ENCODE peak calls at places on chromosome 20, in eight cellular contexts. One of them, this sample, is unnamed.

GRCh38 chr20:45087115-45087785 is 13.7 kb downstream of the KCNS1 start:
- DNase-seq in body of pancreas: no peak
- DNase-seq in choroid plexus epithelial cell: no peak
- DNase-seq in fibroblast of mammary gland: no peak
- DNase-seq in left ventricle myocardium inferior: no peak
- DNase-seq in ovary: no peak
- DNase-seq in cardiac muscle cell: no peak
- DNase-seq in fibroblast of pulmonary artery: no peak
- DNase-seq in this sample: no peak

GRCh38 chr20:519999-520398 is 23.6 kb downstream of the CSNK2A1 start:
- DNase-seq in body of pancreas: no peak
- DNase-seq in choroid plexus epithelial cell: no peak
- DNase-seq in fibroblast of mammary gland: no peak
- DNase-seq in left ventricle myocardium inferior: no peak
- DNase-seq in ovary: no peak
- DNase-seq in cardiac muscle cell: no peak
- DNase-seq in fibroblast of pulmonary artery: no peak
- DNase-seq in this sample: no peak

GRCh38 chr20:48702388-48703041 is 125.3 kb downstream of the PREX1 start:
- DNase-seq in body of pancreas: no peak
- DNase-seq in choroid plexus epithelial cell: no peak
- DNase-seq in fibroblast of mammary gland: no peak
- DNase-seq in left ventricle myocardium inferior: no peak
- DNase-seq in ovary: no peak
- DNase-seq in cardiac muscle cell: no peak
- DNase-seq in fibroblast of pulmonary artery: no peak
- DNase-seq in this sample: no peak

GRCh38 chr20:18743665-18744440 is 69.7 kb upstream of the SCP2D1 start:
- DNase-seq in body of pancreas: no peak
- DNase-seq in choroid plexus epithelial cell: no peak
- DNase-seq in fibroblast of mammary gland: peak; percentile 46
- DNase-seq in left ventricle myocardium inferior: no peak
- DNase-seq in ovary: no peak
- DNase-seq in cardiac muscle cell: no peak
- DNase-seq in fibroblast of pulmonary artery: no peak
- DNase-seq in this sample: no peak

GRCh38 chr20:688809-689208 is 13.2 kb upstream of the SCRT2 start:
- DNase-seq in body of pancreas: peak; percentile 42
- DNase-seq in choroid plexus epithelial cell: peak; percentile 4
- DNase-seq in fibroblast of mammary gland: peak; percentile 15
- DNase-seq in left ventricle myocardium inferior: no peak
- DNase-seq in ovary: no peak
- DNase-seq in cardiac muscle cell: no peak
- DNase-seq in fibroblast of pulmonary artery: no peak
- DNase-seq in this sample: no peak

GRCh38 chr20:32468860-32469259 is 110.7 kb downstream of the ASXL1 start:
- DNase-seq in body of pancreas: no peak
- DNase-seq in choroid plexus epithelial cell: no peak
- DNase-seq in fibroblast of mammary gland: no peak
- DNase-seq in left ventricle myocardium inferior: no peak
- DNase-seq in ovary: no peak
- DNase-seq in cardiac muscle cell: no peak
- DNase-seq in fibroblast of pulmonary artery: no peak
- DNase-seq in this sample: no peak

GRCh38 chr20:38893485-38894090 is 32.6 kb upstream of the FAM83D start:
- DNase-seq in body of pancreas: peak; percentile 13
- DNase-seq in choroid plexus epithelial cell: peak; percentile 58
- DNase-seq in fibroblast of mammary gland: peak; percentile 34
- DNase-seq in left ventricle myocardium inferior: peak; percentile 67
- DNase-seq in ovary: peak; percentile 60
- DNase-seq in cardiac muscle cell: peak; percentile 77
- DNase-seq in fibroblast of pulmonary artery: peak; percentile 55
- DNase-seq in this sample: peak; percentile 11

GRCh38 chr20:36217226-36217625 is 19.1 kb upstream of the AAR2 start:
- DNase-seq in body of pancreas: no peak
- DNase-seq in choroid plexus epithelial cell: no peak
- DNase-seq in fibroblast of mammary gland: no peak
- DNase-seq in left ventricle myocardium inferior: no peak
- DNase-seq in ovary: no peak
- DNase-seq in cardiac muscle cell: no peak
- DNase-seq in fibroblast of pulmonary artery: no peak
- DNase-seq in this sample: no peak

GRCh38 chr20:53891306-53891894 is 179.0 kb downstream of the BCAS1 start:
- DNase-seq in body of pancreas: no peak
- DNase-seq in choroid plexus epithelial cell: no peak
- DNase-seq in fibroblast of mammary gland: peak; percentile 88
- DNase-seq in left ventricle myocardium inferior: no peak
- DNase-seq in ovary: no peak
- DNase-seq in cardiac muscle cell: no peak
- DNase-seq in fibroblast of pulmonary artery: no peak
- DNase-seq in this sample: no peak

GRCh38 chr20:23257106-23257761 is 93.4 kb upstream of the NXT1 start:
- DNase-seq in body of pancreas: no peak
- DNase-seq in choroid plexus epithelial cell: peak; percentile 53
- DNase-seq in fibroblast of mammary gland: peak; percentile 9
- DNase-seq in left ventricle myocardium inferior: no peak
- DNase-seq in ovary: no peak
- DNase-seq in cardiac muscle cell: no peak
- DNase-seq in fibroblast of pulmonary artery: no peak
- DNase-seq in this sample: no peak

GRCh38 chr20:24660651-24661050 is 191.2 kb downstream of the SYNDIG1 start:
- DNase-seq in body of pancreas: no peak
- DNase-seq in choroid plexus epithelial cell: no peak
- DNase-seq in fibroblast of mammary gland: no peak
- DNase-seq in left ventricle myocardium inferior: no peak
- DNase-seq in ovary: no peak
- DNase-seq in cardiac muscle cell: no peak
- DNase-seq in fibroblast of pulmonary artery: no peak
- DNase-seq in this sample: no peak

GRCh38 chr20:47360489-47361267 is 4.2 kb upstream of the ZMYND8 start:
- DNase-seq in body of pancreas: peak; percentile 86
- DNase-seq in choroid plexus epithelial cell: peak; percentile 98
- DNase-seq in fibroblast of mammary gland: peak; percentile 92
- DNase-seq in left ventricle myocardium inferior: peak; percentile 92
- DNase-seq in ovary: peak; percentile 88
- DNase-seq in cardiac muscle cell: peak; percentile 93
- DNase-seq in fibroblast of pulmonary artery: peak; percentile 96
- DNase-seq in this sample: peak; percentile 82

GRCh38 chr20:50284811-50285375 is 94.3 kb downstream of the CEBPB start:
- DNase-seq in body of pancreas: no peak
- DNase-seq in choroid plexus epithelial cell: peak; percentile 60
- DNase-seq in fibroblast of mammary gland: no peak
- DNase-seq in left ventricle myocardium inferior: no peak
- DNase-seq in ovary: peak; percentile 89
- DNase-seq in cardiac muscle cell: peak; percentile 39
- DNase-seq in fibroblast of pulmonary artery: no peak
- DNase-seq in this sample: no peak

GRCh38 chr20:39264506-39265172 is 302.5 kb downstream of the DHX35 start:
- DNase-seq in body of pancreas: peak; percentile 67
- DNase-seq in choroid plexus epithelial cell: peak; percentile 85
- DNase-seq in fibroblast of mammary gland: peak; percentile 84
- DNase-seq in left ventricle myocardium inferior: peak; percentile 54
- DNase-seq in ovary: peak; percentile 37
- DNase-seq in cardiac muscle cell: peak; percentile 75
- DNase-seq in fibroblast of pulmonary artery: peak; percentile 79
- DNase-seq in this sample: peak; percentile 52

GRCh38 chr20:50903353-50904051 is 27.7 kb downstream of the ADNP start:
- DNase-seq in body of pancreas: no peak
- DNase-seq in choroid plexus epithelial cell: no peak
- DNase-seq in fibroblast of mammary gland: no peak
- DNase-seq in left ventricle myocardium inferior: no peak
- DNase-seq in ovary: no peak
- DNase-seq in cardiac muscle cell: no peak
- DNase-seq in fibroblast of pulmonary artery: no peak
- DNase-seq in this sample: no peak

GRCh38 chr20:59351148-59352040 is 51.0 kb downstream of the EDN3 start:
- DNase-seq in body of pancreas: no peak
- DNase-seq in choroid plexus epithelial cell: no peak
- DNase-seq in fibroblast of mammary gland: peak; percentile 8
- DNase-seq in left ventricle myocardium inferior: no peak
- DNase-seq in ovary: no peak
- DNase-seq in cardiac muscle cell: no peak
- DNase-seq in fibroblast of pulmonary artery: no peak
- DNase-seq in this sample: peak; percentile 14

GRCh38 chr20:24979036-24979960 is 13.3 kb downstream of the APMAP start:
- DNase-seq in body of pancreas: no peak
- DNase-seq in choroid plexus epithelial cell: no peak
- DNase-seq in fibroblast of mammary gland: no peak
- DNase-seq in left ventricle myocardium inferior: no peak
- DNase-seq in ovary: no peak
- DNase-seq in cardiac muscle cell: no peak
- DNase-seq in fibroblast of pulmonary artery: no peak
- DNase-seq in this sample: no peak

GRCh38 chr20:36821964-36822437 is 48.4 kb upstream of the DSN1 start:
- DNase-seq in body of pancreas: no peak
- DNase-seq in choroid plexus epithelial cell: no peak
- DNase-seq in fibroblast of mammary gland: no peak
- DNase-seq in left ventricle myocardium inferior: no peak
- DNase-seq in ovary: no peak
- DNase-seq in cardiac muscle cell: no peak
- DNase-seq in fibroblast of pulmonary artery: no peak
- DNase-seq in this sample: no peak

GRCh38 chr20:4719190-4719589 is 2.5 kb upstream of the PRND start:
- DNase-seq in body of pancreas: no peak
- DNase-seq in choroid plexus epithelial cell: no peak
- DNase-seq in fibroblast of mammary gland: no peak
- DNase-seq in left ventricle myocardium inferior: no peak
- DNase-seq in ovary: no peak
- DNase-seq in cardiac muscle cell: no peak
- DNase-seq in fibroblast of pulmonary artery: no peak
- DNase-seq in this sample: no peak

GRCh38 chr20:11978496-11978895 is 60.8 kb downstream of the BTBD3 start:
- DNase-seq in body of pancreas: no peak
- DNase-seq in choroid plexus epithelial cell: no peak
- DNase-seq in fibroblast of mammary gland: no peak
- DNase-seq in left ventricle myocardium inferior: no peak
- DNase-seq in ovary: no peak
- DNase-seq in cardiac muscle cell: no peak
- DNase-seq in fibroblast of pulmonary artery: no peak
- DNase-seq in this sample: no peak

GRCh38 chr20:60070791-60071190 is 112.6 kb downstream of the CDH26 start:
- DNase-seq in body of pancreas: no peak
- DNase-seq in choroid plexus epithelial cell: no peak
- DNase-seq in fibroblast of mammary gland: no peak
- DNase-seq in left ventricle myocardium inferior: no peak
- DNase-seq in ovary: no peak
- DNase-seq in cardiac muscle cell: no peak
- DNase-seq in fibroblast of pulmonary artery: no peak
- DNase-seq in this sample: no peak

GRCh38 chr20:31829731-31830130 is 10.6 kb downstream of the MYLK2 start:
- DNase-seq in body of pancreas: no peak
- DNase-seq in choroid plexus epithelial cell: no peak
- DNase-seq in fibroblast of mammary gland: no peak
- DNase-seq in left ventricle myocardium inferior: no peak
- DNase-seq in ovary: no peak
- DNase-seq in cardiac muscle cell: no peak
- DNase-seq in fibroblast of pulmonary artery: no peak
- DNase-seq in this sample: no peak

GRCh38 chr20:1171461-1172093 is 13.2 kb downstream of the TMEM74B start:
- DNase-seq in body of pancreas: no peak
- DNase-seq in choroid plexus epithelial cell: peak; percentile 52
- DNase-seq in fibroblast of mammary gland: peak; percentile 34
- DNase-seq in left ventricle myocardium inferior: no peak
- DNase-seq in ovary: no peak
- DNase-seq in cardiac muscle cell: peak; percentile 85
- DNase-seq in fibroblast of pulmonary artery: peak; percentile 56
- DNase-seq in this sample: no peak

GRCh38 chr20:42752620-42753019 is 437.1 kb downstream of the PTPRT start:
- DNase-seq in body of pancreas: no peak
- DNase-seq in choroid plexus epithelial cell: no peak
- DNase-seq in fibroblast of mammary gland: no peak
- DNase-seq in left ventricle myocardium inferior: no peak
- DNase-seq in ovary: no peak
- DNase-seq in cardiac muscle cell: no peak
- DNase-seq in fibroblast of pulmonary artery: no peak
- DNase-seq in this sample: no peak
- H3K4me3 ChIP-seq in body of pancreas: no peak overlapping the region
- H3K4me3 ChIP-seq in choroid plexus epithelial cell: no peak overlapping the region
- H3K4me3 ChIP-seq in fibroblast of mammary gland: no peak overlapping the region
- H3K4me3 ChIP-seq in left ventricle myocardium inferior: no peak overlapping the region
- H3K4me3 ChIP-seq in ovary: no peak overlapping the region
- H3K4me3 ChIP-seq in cardiac muscle cell: no peak overlapping the region
- H3K4me3 ChIP-seq in fibroblast of pulmonary artery: no peak overlapping the region
- H3K4me3 ChIP-seq in this sample: no peak overlapping the region

DNA sequence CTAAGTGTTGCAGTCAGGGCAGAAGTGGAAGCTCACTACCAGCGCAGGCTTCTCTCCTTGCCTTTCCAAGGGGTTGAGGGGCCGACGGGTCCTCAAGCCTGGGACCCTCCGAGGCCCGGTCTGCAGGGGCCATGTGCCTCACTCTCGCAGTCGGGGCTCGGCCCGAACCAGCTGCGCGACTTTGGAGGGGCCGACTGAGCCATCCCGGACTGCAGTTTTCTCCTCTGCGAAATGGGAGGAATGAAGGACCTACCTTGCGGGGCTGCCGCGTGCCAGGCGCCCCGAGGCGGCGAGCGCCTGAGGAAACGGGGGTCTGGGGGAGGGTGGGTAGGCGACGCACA is 5.6 kb downstream of the LZTS3 start:
- DNase-seq in body of pancreas: no peak
- DNase-seq in choroid plexus epithelial cell: no peak
- DNase-seq in fibroblast of mammary gland: no peak
- DNase-seq in left ventricle myocardium inferior: no peak
- DNase-seq in ovary: no peak
- DNase-seq in cardiac muscle cell: no peak
- DNase-seq in fibroblast of pulmonary artery: no peak
- DNase-seq in this sample: no peak
- H3K4me3 ChIP-seq in body of pancreas: peak overlapping the region; percentile 57
- H3K4me3 ChIP-seq in choroid plexus epithelial cell: no peak overlapping the region
- H3K4me3 ChIP-seq in fibroblast of mammary gland: no peak overlapping the region
- H3K4me3 ChIP-seq in left ventricle myocardium inferior: peak overlapping the region; percentile 63
- H3K4me3 ChIP-seq in ovary: no peak overlapping the region
- H3K4me3 ChIP-seq in cardiac muscle cell: no peak overlapping the region
- H3K4me3 ChIP-seq in fibroblast of pulmonary artery: no peak overlapping the region
- H3K4me3 ChIP-seq in this sample: no peak overlapping the region

GRCh38 chr20:63737690-63737939 is 1.2 kb downstream of the LIME1 start:
- DNase-seq in body of pancreas: no peak
- DNase-seq in choroid plexus epithelial cell: no peak
- DNase-seq in fibroblast of mammary gland: no peak
- DNase-seq in left ventricle myocardium inferior: no peak
- DNase-seq in ovary: peak; percentile 50
- DNase-seq in cardiac muscle cell: no peak
- DNase-seq in fibroblast of pulmonary artery: no peak
- DNase-seq in this sample: no peak
- H3K4me3 ChIP-seq in body of pancreas: no peak overlapping the region
- H3K4me3 ChIP-seq in choroid plexus epithelial cell: no peak overlapping the region
- H3K4me3 ChIP-seq in fibroblast of mammary gland: no peak overlapping the region
- H3K4me3 ChIP-seq in left ventricle myocardium inferior: peak overlapping the region; percentile 78
- H3K4me3 ChIP-seq in ovary: no peak overlapping the region
- H3K4me3 ChIP-seq in cardiac muscle cell: no peak overlapping the region
- H3K4me3 ChIP-seq in fibroblast of pulmonary artery: no peak overlapping the region
- H3K4me3 ChIP-seq in this sample: no peak overlapping the region

DNA sequence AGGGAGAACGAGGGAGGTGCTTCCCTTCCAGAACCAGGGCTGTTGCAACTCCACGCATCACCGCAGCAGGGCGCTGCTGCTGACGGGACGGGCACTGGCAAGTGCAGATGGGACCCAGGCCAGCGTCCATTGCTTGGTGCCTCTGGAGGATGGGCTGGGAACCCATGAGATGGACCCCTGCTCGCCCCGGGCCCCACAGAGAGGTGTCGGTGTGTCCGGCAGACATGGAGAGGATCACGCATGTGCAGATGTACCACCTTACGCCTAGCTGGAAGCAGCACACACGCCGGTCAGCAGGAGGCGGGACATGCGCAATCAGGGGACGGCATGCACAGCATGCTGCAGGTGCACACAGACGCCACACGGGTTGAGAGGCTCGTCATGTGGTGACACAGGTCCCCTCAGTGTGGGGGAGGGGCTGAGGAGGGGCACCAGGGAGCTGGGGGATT is 5.7 kb downstream of the CABLES2 start:
- DNase-seq in body of pancreas: no peak
- DNase-seq in choroid plexus epithelial cell: no peak
- DNase-seq in fibroblast of mammary gland: no peak
- DNase-seq in left ventricle myocardium inferior: no peak
- DNase-seq in ovary: no peak
- DNase-seq in cardiac muscle cell: peak; percentile 49
- DNase-seq in fibroblast of pulmonary artery: no peak
- DNase-seq in this sample: no peak
- H3K4me3 ChIP-seq in body of pancreas: no peak overlapping the region
- H3K4me3 ChIP-seq in choroid plexus epithelial cell: no peak overlapping the region
- H3K4me3 ChIP-seq in fibroblast of mammary gland: no peak overlapping the region
- H3K4me3 ChIP-seq in left ventricle myocardium inferior: no peak overlapping the region
- H3K4me3 ChIP-seq in ovary: no peak overlapping the region
- H3K4me3 ChIP-seq in cardiac muscle cell: no peak overlapping the region
- H3K4me3 ChIP-seq in fibroblast of pulmonary artery: no peak overlapping the region
- H3K4me3 ChIP-seq in this sample: no peak overlapping the region